ENCODE peak calls at places on chromosomes 5 and 9, in four cellular contexts. S, Z, F and X are unnamed samples.

GRCh38 chr5:167678457-167678856 is 613.0 kb upstream of the WWC1 start:
- DNase-seq in S (no peak), Z (no peak), F (no peak), X (no peak)

GRCh38 chr5:137462816-137463520 is 36.2 kb downstream of the SPOCK1 start:
- DNase-seq in Z (no peak), F (no peak), S (no peak), X (no peak)

GRCh38 chr5:25056846-25057245 is 412.1 kb upstream of the CDH10 start:
- DNase-seq in S (peak; percentile 4), Z (no peak), F (no peak), X (no peak)

GRCh38 chr9:115118471-115119156 is 657 bp upstream of the TNC start:
- DNase-seq in S (peak; percentile 72), Z (no peak), F (peak; percentile 93), X (peak; percentile 92)

GRCh38 chr5:75601996-75602395 is 9.3 kb upstream of the ANKDD1B start:
- DNase-seq in Z (no peak), F (peak; percentile 97), S (no peak), X (no peak)

GRCh38 chr5:127170918-127171600 is 97.8 kb upstream of the C5orf63 start:
- DNase-seq in Z (no peak), S (no peak), F (no peak), X (no peak)

GRCh38 chr5:173472164-173472563 is 143.9 kb upstream of the STC2 start:
- DNase-seq in F (peak; percentile 99), S (no peak), Z (no peak), X (no peak)

GRCh38 chr5:71460693-71461092 is 5.2 kb downstream of the BDP1 start:
- DNase-seq in S (no peak), Z (no peak), F (no peak), X (no peak)

GRCh38 chr5:176610430-176610763 is 441 bp upstream of the GPRIN1 start:
- DNase-seq in S (no peak), Z (no peak), F (no peak), X (no peak)

GRCh38 chr9:93664549-93665120 is 88.3 kb downstream of the PHF2 start:
- DNase-seq in S (no peak), F (no peak), Z (no peak), X (no peak)

GRCh38 chr9:116193636-116194035 is 40.0 kb downstream of the PAPPA start:
- DNase-seq in Z (no peak), S (no peak), F (peak; percentile 89), X (no peak)

GRCh38 chr5:171367424-171368370 is 20.0 kb upstream of the NPM1 start:
- DNase-seq in F (peak; percentile 50), Z (no peak), S (no peak), X (no peak)

GRCh38 chr5:83567741-83568530 is 96.4 kb downstream of the VCAN start:
- DNase-seq in F (peak; percentile 93), Z (no peak), S (no peak), X (peak; percentile 81)

GRCh38 chr9:74282526-74283253 is 214.4 kb upstream of the RORB start:
- DNase-seq in F (no peak), S (no peak), Z (no peak), X (no peak)

GRCh38 chr5:13866792-13867191 is 77.7 kb downstream of the DNAH5 start:
- DNase-seq in F (peak; percentile 41), S (peak; percentile 84), Z (no peak), X (peak; percentile 24)

GRCh38 chr5:178793156-178793555 is 62.7 kb upstream of the ZNF354A start:
- DNase-seq in Z (no peak), F (no peak), S (peak; percentile 59), X (no peak)

GRCh38 chr9:90047828-90048227 is 443.0 kb downstream of the GADD45G start:
- DNase-seq in F (no peak), S (no peak), Z (no peak), X (no peak)

GRCh38 chr9:107749787-107750444 is 260.3 kb upstream of the KLF4 start:
- DNase-seq in F (peak; percentile 96), Z (peak; percentile 9), S (no peak), X (no peak)

DNA sequence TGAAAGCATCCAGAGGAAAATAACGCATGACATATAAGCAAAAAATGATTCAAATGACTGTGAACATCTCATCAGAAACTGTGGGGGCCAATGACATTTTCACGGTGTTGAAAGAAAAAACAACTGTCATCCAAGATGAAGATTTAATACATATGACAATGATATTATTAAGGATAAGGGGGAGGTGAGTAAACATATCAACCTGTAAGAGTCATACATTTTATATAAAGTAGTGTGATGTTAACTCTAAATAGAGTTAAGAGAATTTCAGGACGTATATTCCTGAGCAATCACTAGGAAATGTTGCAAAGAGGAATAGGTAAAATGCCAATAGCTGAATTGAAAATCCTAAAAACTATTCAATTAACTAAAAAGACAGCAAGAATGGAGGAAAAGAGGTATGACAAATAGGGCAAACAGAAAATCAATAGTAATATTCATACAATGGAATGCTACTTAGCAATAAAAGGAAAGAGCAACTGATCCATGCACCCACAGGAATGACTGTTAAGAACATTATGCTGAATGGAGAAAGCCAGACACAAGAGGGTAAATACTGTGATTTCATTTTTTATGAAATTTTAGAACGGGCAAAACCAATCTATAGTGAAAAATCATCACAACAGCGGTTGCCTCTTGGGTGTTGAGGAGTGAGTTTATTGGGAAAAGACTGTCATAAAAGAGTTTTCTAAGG is 92.4 kb upstream of the JAK2 start:
- DNase-seq in S (no peak), F (no peak), Z (no peak), X (no peak)
- H3K27ac ChIP-seq in S (no peak overlapping the region), F (no peak overlapping the region), Z (no peak overlapping the region), X (no peak overlapping the region)

GRCh38 chr9:33137271-33137670 is 29.9 kb downstream of the B4GALT1 start:
- DNase-seq in F (no peak), Z (no peak), S (no peak), X (no peak)

GRCh38 chr9:33135086-33135958 is 31.8 kb downstream of the B4GALT1 start:
- DNase-seq in S (no peak), F (peak; percentile 49), Z (no peak), X (no peak)

GRCh38 chr9:33138768-33139167 is 28.4 kb downstream of the B4GALT1 start:
- DNase-seq in F (no peak), Z (no peak), S (no peak), X (no peak)

GRCh38 chr9:33137781-33138264 is 29.3 kb downstream of the B4GALT1 start:
- DNase-seq in F (no peak), S (no peak), Z (no peak), X (no peak)

GRCh38 chr9:33136721-33137120 is 30.4 kb downstream of the B4GALT1 start:
- DNase-seq in Z (no peak), S (no peak), F (no peak), X (no peak)
- H3K4me3 ChIP-seq in Z (no peak overlapping the region), S (no peak overlapping the region), F (no peak overlapping the region), X (no peak overlapping the region)

GRCh38 chr9:112173489-112174222 is 1.4 kb downstream of the SUSD1 start:
- DNase-seq in S (no peak), Z (no peak), F (no peak), X (no peak)

GRCh38 chr9:112169368-112169767 is 5.7 kb downstream of the SUSD1 start:
- DNase-seq in Z (no peak), S (no peak), F (no peak), X (no peak)

GRCh38 chr9:112170968-112171367 is 4.1 kb downstream of the SUSD1 start:
- DNase-seq in F (no peak), Z (no peak), S (no peak), X (no peak)

GRCh38 chr9:112168197-112168596 is 6.9 kb downstream of the SUSD1 start:
- DNase-seq in F (no peak), Z (no peak), S (no peak), X (no peak)

GRCh38 chr9:112170235-112170634 is 4.9 kb downstream of the SUSD1 start:
- DNase-seq in Z (no peak), F (no peak), S (no peak), X (no peak)
- H3K27ac ChIP-seq in Z (no peak overlapping the region), F (no peak overlapping the region), S (no peak overlapping the region), X (no peak overlapping the region)

DNA sequence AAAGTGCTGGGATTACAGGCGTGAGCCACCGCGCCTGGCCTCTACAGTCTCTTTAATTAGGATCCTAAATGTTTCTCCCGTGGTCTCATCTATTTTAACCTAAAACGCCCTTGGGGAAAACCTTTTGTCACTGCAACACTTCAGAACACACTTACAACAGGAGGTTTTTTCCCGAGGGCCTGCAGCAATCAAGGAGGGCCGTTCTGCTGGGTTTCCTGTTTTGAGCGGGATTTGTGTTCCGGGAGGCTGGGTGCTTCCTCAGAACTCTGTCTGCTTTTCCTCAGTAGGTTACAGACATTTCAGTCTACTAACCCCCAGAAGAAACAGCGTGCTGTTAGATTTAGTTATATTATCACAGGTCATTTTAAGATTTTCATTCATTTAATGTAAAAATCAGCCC is 65.4 kb upstream of the IRX4 start:
- DNase-seq in Z (no peak), F (no peak), S (peak; percentile 54), X (no peak)
- H3K4me3 ChIP-seq in Z (no peak overlapping the region), F (no peak overlapping the region), S (no peak overlapping the region), X (no peak overlapping the region)